ENCODE peak calls at places on chromosomes 6 and 20, in eight cellular contexts. One of them, this sample, is unnamed.

GRCh38 chr6:10184408-10185187 is 230.3 kb downstream of the TFAP2A start:
- DNase-seq in fibroblast of the aortic adventitia: no peak
- DNase-seq in left ventricle myocardium inferior: no peak
- DNase-seq in astrocyte of the spinal cord: no peak
- DNase-seq in CD8-positive, alpha-beta T cell: no peak
- DNase-seq in fibroblast of lung: no peak
- DNase-seq in kidney: no peak
- DNase-seq in suprapubic skin: no peak
- DNase-seq in this sample: no peak

GRCh38 chr6:33312361-33313104 is 1.3 kb downstream of the TAPBP start:
- DNase-seq in fibroblast of the aortic adventitia: peak; percentile 60
- DNase-seq in left ventricle myocardium inferior: peak; percentile 40
- DNase-seq in astrocyte of the spinal cord: peak; percentile 70
- DNase-seq in CD8-positive, alpha-beta T cell: peak; percentile 87
- DNase-seq in fibroblast of lung: peak; percentile 57
- DNase-seq in kidney: peak; percentile 87
- DNase-seq in suprapubic skin: peak; percentile 84
- DNase-seq in this sample: peak; percentile 80

GRCh38 chr6:141552463-141552862 is 580.3 kb upstream of the GJE1 start:
- DNase-seq in fibroblast of the aortic adventitia: peak; percentile 68
- DNase-seq in left ventricle myocardium inferior: no peak
- DNase-seq in astrocyte of the spinal cord: peak; percentile 90
- DNase-seq in CD8-positive, alpha-beta T cell: no peak
- DNase-seq in fibroblast of lung: peak; percentile 70
- DNase-seq in kidney: no peak
- DNase-seq in suprapubic skin: no peak
- DNase-seq in this sample: no peak

GRCh38 chr6:473759-474453 is 82.4 kb downstream of the IRF4 start:
- DNase-seq in fibroblast of the aortic adventitia: no peak
- DNase-seq in left ventricle myocardium inferior: no peak
- DNase-seq in astrocyte of the spinal cord: no peak
- DNase-seq in CD8-positive, alpha-beta T cell: no peak
- DNase-seq in fibroblast of lung: no peak
- DNase-seq in kidney: peak; percentile 61
- DNase-seq in suprapubic skin: no peak
- DNase-seq in this sample: no peak

GRCh38 chr6:148464319-148465010 is 121.8 kb downstream of the SASH1 start:
- DNase-seq in fibroblast of the aortic adventitia: peak; percentile 89
- DNase-seq in left ventricle myocardium inferior: peak; percentile 62
- DNase-seq in astrocyte of the spinal cord: peak; percentile 80
- DNase-seq in CD8-positive, alpha-beta T cell: peak; percentile 51
- DNase-seq in fibroblast of lung: peak; percentile 86
- DNase-seq in kidney: no peak
- DNase-seq in suprapubic skin: peak; percentile 78
- DNase-seq in this sample: peak; percentile 18

GRCh38 chr6:106334646-106335448 is 9.3 kb upstream of the ATG5 start:
- DNase-seq in fibroblast of the aortic adventitia: peak; percentile 68
- DNase-seq in left ventricle myocardium inferior: no peak
- DNase-seq in astrocyte of the spinal cord: peak; percentile 49
- DNase-seq in CD8-positive, alpha-beta T cell: peak; percentile 51
- DNase-seq in fibroblast of lung: peak; percentile 54
- DNase-seq in kidney: peak; percentile 69
- DNase-seq in suprapubic skin: no peak
- DNase-seq in this sample: no peak

GRCh38 chr6:166955121-166955864 is 1.1 kb downstream of the RNASET2 start:
- DNase-seq in fibroblast of the aortic adventitia: no peak
- DNase-seq in left ventricle myocardium inferior: peak; percentile 42
- DNase-seq in astrocyte of the spinal cord: no peak
- DNase-seq in CD8-positive, alpha-beta T cell: no peak
- DNase-seq in fibroblast of lung: no peak
- DNase-seq in kidney: no peak
- DNase-seq in suprapubic skin: peak; percentile 75
- DNase-seq in this sample: no peak

GRCh38 chr20:1469306-1469905 is 2.8 kb upstream of the NSFL1C start:
- DNase-seq in fibroblast of the aortic adventitia: no peak
- DNase-seq in left ventricle myocardium inferior: no peak
- DNase-seq in astrocyte of the spinal cord: no peak
- DNase-seq in CD8-positive, alpha-beta T cell: no peak
- DNase-seq in fibroblast of lung: no peak
- DNase-seq in kidney: no peak
- DNase-seq in suprapubic skin: no peak
- DNase-seq in this sample: no peak

GRCh38 chr20:59027746-59028320 is 4.3 kb downstream of the ATP5F1E start:
- DNase-seq in fibroblast of the aortic adventitia: peak; percentile 50
- DNase-seq in left ventricle myocardium inferior: no peak
- DNase-seq in astrocyte of the spinal cord: peak; percentile 85
- DNase-seq in CD8-positive, alpha-beta T cell: no peak
- DNase-seq in fibroblast of lung: peak; percentile 56
- DNase-seq in kidney: no peak
- DNase-seq in suprapubic skin: no peak
- DNase-seq in this sample: no peak

GRCh38 chr20:59025086-59025485 is 5.9 kb downstream of the TUBB1 start:
- DNase-seq in fibroblast of the aortic adventitia: no peak
- DNase-seq in left ventricle myocardium inferior: no peak
- DNase-seq in astrocyte of the spinal cord: no peak
- DNase-seq in CD8-positive, alpha-beta T cell: no peak
- DNase-seq in fibroblast of lung: no peak
- DNase-seq in kidney: no peak
- DNase-seq in suprapubic skin: no peak
- DNase-seq in this sample: no peak

GRCh38 chr20:59025511-59025910 is 6.3 kb downstream of the TUBB1 start:
- DNase-seq in fibroblast of the aortic adventitia: no peak
- DNase-seq in left ventricle myocardium inferior: no peak
- DNase-seq in astrocyte of the spinal cord: no peak
- DNase-seq in CD8-positive, alpha-beta T cell: no peak
- DNase-seq in fibroblast of lung: no peak
- DNase-seq in kidney: no peak
- DNase-seq in suprapubic skin: no peak
- DNase-seq in this sample: no peak

GRCh38 chr20:59028812-59029211 is 3.3 kb downstream of the ATP5F1E start:
- DNase-seq in fibroblast of the aortic adventitia: no peak
- DNase-seq in left ventricle myocardium inferior: no peak
- DNase-seq in astrocyte of the spinal cord: peak; percentile 29
- DNase-seq in CD8-positive, alpha-beta T cell: no peak
- DNase-seq in fibroblast of lung: no peak
- DNase-seq in kidney: no peak
- DNase-seq in suprapubic skin: no peak
- DNase-seq in this sample: no peak

GRCh38 chr20:59026904-59027745 is 5.0 kb downstream of the ATP5F1E start:
- DNase-seq in fibroblast of the aortic adventitia: no peak
- DNase-seq in left ventricle myocardium inferior: no peak
- DNase-seq in astrocyte of the spinal cord: no peak
- DNase-seq in CD8-positive, alpha-beta T cell: no peak
- DNase-seq in fibroblast of lung: no peak
- DNase-seq in kidney: no peak
- DNase-seq in suprapubic skin: no peak
- DNase-seq in this sample: no peak
- H3K4me3 ChIP-seq in fibroblast of the aortic adventitia: no peak overlapping the region
- H3K4me3 ChIP-seq in left ventricle myocardium inferior: no peak overlapping the region
- H3K4me3 ChIP-seq in astrocyte of the spinal cord: peak overlapping the region; percentile 19
- H3K4me3 ChIP-seq in CD8-positive, alpha-beta T cell: no peak overlapping the region
- H3K4me3 ChIP-seq in fibroblast of lung: peak overlapping the region; percentile 11
- H3K4me3 ChIP-seq in kidney: no peak overlapping the region
- H3K4me3 ChIP-seq in suprapubic skin: no peak overlapping the region
- H3K4me3 ChIP-seq in this sample: no peak overlapping the region

DNA sequence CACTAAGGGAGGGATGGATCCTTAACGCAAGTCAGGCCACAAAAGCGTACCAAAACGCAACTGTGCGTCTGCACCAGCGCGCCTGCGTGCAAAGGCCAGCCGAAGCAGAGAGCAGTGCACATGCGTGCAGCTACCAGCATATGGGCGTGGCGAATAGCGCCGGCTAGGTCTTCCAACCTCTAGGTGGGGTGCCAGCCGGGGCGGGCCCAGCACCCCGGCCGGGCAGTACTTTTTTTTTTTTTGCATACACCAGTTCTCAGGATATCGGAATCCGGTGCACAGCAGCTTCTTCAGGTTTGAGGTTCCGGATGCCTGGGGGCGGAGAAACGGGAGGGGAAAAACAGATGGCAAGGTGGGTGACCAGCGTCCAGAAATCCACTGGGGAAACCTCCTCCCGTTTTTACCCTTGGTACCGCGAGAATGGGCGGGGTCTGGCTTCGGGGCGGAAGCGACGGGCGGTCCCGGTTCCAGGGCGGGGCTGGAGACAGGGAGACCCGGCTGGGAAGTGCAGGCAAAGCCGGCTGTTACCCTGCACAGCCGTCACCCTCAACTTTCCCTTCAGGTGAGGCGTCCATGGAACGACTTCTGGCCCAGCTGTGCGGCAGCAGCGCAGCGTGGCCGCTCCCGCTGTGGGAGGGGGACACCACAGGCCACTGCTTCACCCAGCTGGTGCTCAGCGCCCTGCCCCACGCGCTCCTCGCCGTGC is at the start of gene ABCC10:
- DNase-seq in fibroblast of the aortic adventitia: peak; percentile 96
- DNase-seq in left ventricle myocardium inferior: peak; percentile 94
- DNase-seq in astrocyte of the spinal cord: peak; percentile 97
- DNase-seq in CD8-positive, alpha-beta T cell: peak; percentile 95
- DNase-seq in fibroblast of lung: peak; percentile 97
- DNase-seq in kidney: peak; percentile 98
- DNase-seq in suprapubic skin: peak; percentile 97
- DNase-seq in this sample: peak; percentile 92
- TF ChIP-seq CTCF in fibroblast of the aortic adventitia: peak; percentile 48
- TF ChIP-seq CTCF in left ventricle myocardium inferior: peak; percentile 63
- TF ChIP-seq CTCF in astrocyte of the spinal cord: peak; percentile 54
- TF ChIP-seq CTCF in CD8-positive, alpha-beta T cell: no peak
- TF ChIP-seq CTCF in fibroblast of lung: peak; percentile 44
- TF ChIP-seq CTCF in kidney: peak; percentile 16
- TF ChIP-seq CTCF in suprapubic skin: peak; percentile 51
- TF ChIP-seq CTCF in this sample: peak; percentile 19

DNA sequence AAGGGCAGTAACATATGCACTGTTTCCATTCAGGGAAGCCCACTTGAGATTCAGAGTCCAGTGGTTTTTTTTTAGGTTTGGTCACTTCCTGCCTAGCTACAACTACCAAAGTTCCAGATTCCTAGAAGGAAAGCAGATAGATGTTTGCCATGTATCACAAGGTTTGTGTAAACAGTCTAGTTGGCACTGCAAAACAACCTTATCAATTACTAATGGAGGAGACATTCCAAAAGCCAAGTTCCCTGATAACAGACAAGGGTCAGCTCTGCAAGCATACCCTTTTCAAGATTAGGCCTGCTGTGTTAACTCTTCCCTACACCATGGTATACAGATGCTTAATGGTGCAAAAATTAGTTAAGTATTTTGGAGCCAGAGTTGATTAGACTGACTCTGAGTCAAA is 141.3 kb upstream of the GLP1R start:
- DNase-seq in fibroblast of the aortic adventitia: no peak
- DNase-seq in left ventricle myocardium inferior: no peak
- DNase-seq in astrocyte of the spinal cord: no peak
- DNase-seq in CD8-positive, alpha-beta T cell: no peak
- DNase-seq in fibroblast of lung: no peak
- DNase-seq in kidney: no peak
- DNase-seq in suprapubic skin: no peak
- DNase-seq in this sample: no peak
- H3K4me3 ChIP-seq in fibroblast of the aortic adventitia: no peak overlapping the region
- H3K4me3 ChIP-seq in left ventricle myocardium inferior: no peak overlapping the region
- H3K4me3 ChIP-seq in astrocyte of the spinal cord: no peak overlapping the region
- H3K4me3 ChIP-seq in CD8-positive, alpha-beta T cell: no peak overlapping the region
- H3K4me3 ChIP-seq in fibroblast of lung: no peak overlapping the region
- H3K4me3 ChIP-seq in kidney: no peak overlapping the region
- H3K4me3 ChIP-seq in suprapubic skin: no peak overlapping the region
- H3K4me3 ChIP-seq in this sample: no peak overlapping the region

GRCh38 chr6:48994811-48995210 is 468.2 kb downstream of the MMUT start:
- DNase-seq in fibroblast of the aortic adventitia: no peak
- DNase-seq in left ventricle myocardium inferior: no peak
- DNase-seq in astrocyte of the spinal cord: no peak
- DNase-seq in CD8-positive, alpha-beta T cell: no peak
- DNase-seq in fibroblast of lung: no peak
- DNase-seq in kidney: peak; percentile 8
- DNase-seq in suprapubic skin: no peak
- DNase-seq in this sample: no peak
- TF ChIP-seq CTCF in fibroblast of the aortic adventitia: no peak
- TF ChIP-seq CTCF in left ventricle myocardium inferior: no peak
- TF ChIP-seq CTCF in astrocyte of the spinal cord: no peak
- TF ChIP-seq CTCF in CD8-positive, alpha-beta T cell: no peak
- TF ChIP-seq CTCF in fibroblast of lung: no peak
- TF ChIP-seq CTCF in kidney: no peak
- TF ChIP-seq CTCF in suprapubic skin: no peak
- TF ChIP-seq CTCF in this sample: no peak

GRCh38 chr20:62357681-62358080 is 9.4 kb downstream of the LAMA5 start:
- DNase-seq in fibroblast of the aortic adventitia: no peak
- DNase-seq in left ventricle myocardium inferior: peak; percentile 33
- DNase-seq in astrocyte of the spinal cord: no peak
- DNase-seq in CD8-positive, alpha-beta T cell: no peak
- DNase-seq in fibroblast of lung: no peak
- DNase-seq in kidney: peak; percentile 73
- DNase-seq in suprapubic skin: no peak
- DNase-seq in this sample: no peak
- H3K4me3 ChIP-seq in fibroblast of the aortic adventitia: no peak overlapping the region
- H3K4me3 ChIP-seq in left ventricle myocardium inferior: peak overlapping the region; percentile 53
- H3K4me3 ChIP-seq in astrocyte of the spinal cord: no peak overlapping the region
- H3K4me3 ChIP-seq in CD8-positive, alpha-beta T cell: no peak overlapping the region
- H3K4me3 ChIP-seq in fibroblast of lung: no peak overlapping the region
- H3K4me3 ChIP-seq in kidney: no peak overlapping the region
- H3K4me3 ChIP-seq in suprapubic skin: peak overlapping the region; percentile 20
- H3K4me3 ChIP-seq in this sample: no peak overlapping the region

DNA sequence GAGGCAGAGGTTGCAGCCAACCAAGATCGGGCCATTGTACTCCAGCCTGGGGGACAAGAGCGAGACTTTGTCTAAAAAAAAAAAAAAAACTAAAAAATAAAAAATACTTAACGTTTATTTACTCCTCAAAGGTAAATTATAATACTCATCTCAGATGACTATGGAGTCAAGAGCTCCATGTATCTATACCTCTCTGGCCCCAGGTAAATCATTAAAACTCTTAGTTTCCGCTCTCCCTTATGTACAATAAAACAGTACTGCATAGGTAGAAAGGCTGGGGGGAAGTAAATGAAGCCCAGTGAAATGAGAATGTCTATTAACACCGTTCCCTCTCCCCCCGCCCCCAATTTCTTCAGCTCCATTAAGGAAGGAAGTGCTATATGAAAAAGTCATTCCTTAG is 1.2 kb downstream of the SRSF12 start:
- DNase-seq in fibroblast of the aortic adventitia: no peak
- DNase-seq in left ventricle myocardium inferior: no peak
- DNase-seq in astrocyte of the spinal cord: no peak
- DNase-seq in CD8-positive, alpha-beta T cell: no peak
- DNase-seq in fibroblast of lung: no peak
- DNase-seq in kidney: no peak
- DNase-seq in suprapubic skin: no peak
- DNase-seq in this sample: no peak
- TF ChIP-seq CTCF in fibroblast of the aortic adventitia: no peak
- TF ChIP-seq CTCF in left ventricle myocardium inferior: no peak
- TF ChIP-seq CTCF in astrocyte of the spinal cord: no peak
- TF ChIP-seq CTCF in CD8-positive, alpha-beta T cell: no peak
- TF ChIP-seq CTCF in fibroblast of lung: no peak
- TF ChIP-seq CTCF in kidney: no peak
- TF ChIP-seq CTCF in suprapubic skin: no peak
- TF ChIP-seq CTCF in this sample: no peak

This sample was measured in GM12864.